ENCODE peak calls at places on chromosomes 4 and X, in four cellular contexts. D is cardiac muscle cell, F is GM12878, L is IMR-90. O is an unnamed sample.

GRCh38 chr4:157048248-157048647 is 27.7 kb upstream of the GLRB start:
- DNase-seq in F (no peak), D (no peak), L (peak; percentile 88), O (no peak)

GRCh38 chr4:80101086-80101767 is 28.2 kb upstream of the ANTXR2 start:
- DNase-seq in L (no peak), D (no peak), F (no peak), O (no peak)

GRCh38 chr4:56653461-56654237 is 27.4 kb downstream of the HOPX start:
- DNase-seq in D (no peak), L (no peak), F (no peak), O (peak; percentile 9)

GRCh38 chrX:138057883-138058282 is 492.0 kb downstream of the ZIC3 start:
- DNase-seq in D (no peak), L (no peak), F (no peak), O (no peak)

GRCh38 chr4:121462660-121463261 is 81.9 kb upstream of the QRFPR start:
- DNase-seq in D (peak; percentile 76), F (no peak), L (peak; percentile 61), O (peak; percentile 37)

GRCh38 chrX:54891573-54891972 is 29.1 kb upstream of the TRO start:
- DNase-seq in D (peak; percentile 30), L (peak; percentile 28), F (no peak), O (peak; percentile 37)

GRCh38 chrX:123835661-123836371 is 24.0 kb upstream of the XIAP start:
- DNase-seq in F (no peak), L (peak; percentile 70), D (no peak), O (no peak)

GRCh38 chr4:188658958-188659522 is 519.8 kb downstream of the TRIML1 start:
- DNase-seq in F (no peak), D (no peak), L (no peak), O (no peak)

GRCh38 chrX:39633293-39633692 is 464.5 kb downstream of the BCOR start:
- DNase-seq in L (no peak), D (no peak), F (no peak), O (no peak)

GRCh38 chr4:159271857-159272256 is 169.0 kb downstream of the RAPGEF2 start:
- DNase-seq in L (no peak), F (no peak), D (no peak), O (no peak)

GRCh38 chr4:91734682-91735081 is 569.1 kb upstream of the GRID2 start:
- DNase-seq in D (no peak), L (no peak), F (no peak), O (no peak)

GRCh38 chrX:1521459-1521956 is 15.5 kb downstream of the P2RY8 start:
- DNase-seq in D (no peak), F (peak; percentile 99), L (no peak), O (peak; percentile 87)

GRCh38 chr4:85842540-85842939 is 367.6 kb downstream of the ARHGAP24 start:
- DNase-seq in D (no peak), L (peak; percentile 20), F (no peak), O (no peak)

GRCh38 chrX:28549839-28550238 is 37.4 kb upstream of the IL1RAPL1 start:
- DNase-seq in D (no peak), L (no peak), F (no peak), O (no peak)

GRCh38 chrX:155774387-155774786 is 106.8 kb upstream of the VAMP7 start:
- DNase-seq in L (no peak), D (no peak), F (no peak), O (no peak)

GRCh38 chrX:147900349-147900748 is 11.4 kb upstream of the FMR1 start:
- DNase-seq in L (no peak), D (no peak), F (no peak), O (no peak)

GRCh38 chrX:16558489-16558888 is 91.5 kb upstream of the S100G start:
- DNase-seq in F (no peak), L (no peak), D (no peak), O (no peak)

GRCh38 chrX:50430917-50431316 is 39.7 kb downstream of the DGKK start:
- DNase-seq in D (no peak), F (no peak), L (no peak), O (no peak)

GRCh38 chrX:8987672-8988250 is 46.2 kb downstream of the FAM9B start:
- DNase-seq in D (no peak), F (no peak), L (no peak), O (peak; percentile 73)

GRCh38 chr4:28557755-28558154 is 1697.1 kb downstream of the STIM2 start:
- DNase-seq in L (peak; percentile 77), D (no peak), F (no peak), O (no peak)

GRCh38 chr4:140742838-140743193 is 13.4 kb downstream of the TBC1D9 start:
- DNase-seq in F (no peak), D (no peak), L (no peak), O (no peak)
- H3K4me1 ChIP-seq in F (peaks cover 25% of the 10 kb centered on the region), D (no peaks in the 10 kb centered on the region), L (peaks cover 8% of the 10 kb centered on the region), O (no peaks in the 10 kb centered on the region)

GRCh38 chrX:69522052-69522451 is 17.9 kb downstream of the NALF2 start:
- DNase-seq in L (no peak), F (no peak), D (no peak), O (no peak)

GRCh38 chrX:69524765-69525164 is 20.6 kb downstream of the NALF2 start:
- DNase-seq in D (no peak), F (no peak), L (no peak), O (no peak)

DNA sequence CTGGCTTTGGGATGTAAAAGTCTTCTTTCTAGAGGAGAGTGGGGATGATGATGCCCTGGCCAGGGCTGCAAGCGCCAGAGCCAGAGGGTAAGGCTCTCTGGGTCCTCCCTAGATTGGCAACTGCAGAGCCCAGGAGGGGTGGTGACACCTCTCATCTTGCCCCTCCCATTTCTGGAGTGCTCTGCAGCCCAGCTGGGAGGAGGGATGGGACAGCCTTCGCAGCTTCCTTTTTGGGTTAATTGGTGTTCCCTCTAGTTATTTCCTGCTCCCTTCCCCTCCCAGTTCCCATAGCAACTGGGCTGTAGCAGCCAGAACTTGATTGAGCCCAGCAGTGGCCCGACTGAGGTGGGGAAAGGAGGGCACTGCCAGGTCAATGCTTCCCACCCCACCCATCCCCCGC is 19.2 kb downstream of the NALF2 start:
- DNase-seq in F (no peak), D (no peak), L (no peak), O (no peak)
- H3K27ac ChIP-seq in F (no peak overlapping the region), D (no peak overlapping the region), L (no peak overlapping the region), O (no peak overlapping the region)

GRCh38 chrX:46502848-46503247 is 42.4 kb downstream of the ZNF674 start:
- DNase-seq in D (no peak), L (no peak), F (no peak), O (no peak)

DNA sequence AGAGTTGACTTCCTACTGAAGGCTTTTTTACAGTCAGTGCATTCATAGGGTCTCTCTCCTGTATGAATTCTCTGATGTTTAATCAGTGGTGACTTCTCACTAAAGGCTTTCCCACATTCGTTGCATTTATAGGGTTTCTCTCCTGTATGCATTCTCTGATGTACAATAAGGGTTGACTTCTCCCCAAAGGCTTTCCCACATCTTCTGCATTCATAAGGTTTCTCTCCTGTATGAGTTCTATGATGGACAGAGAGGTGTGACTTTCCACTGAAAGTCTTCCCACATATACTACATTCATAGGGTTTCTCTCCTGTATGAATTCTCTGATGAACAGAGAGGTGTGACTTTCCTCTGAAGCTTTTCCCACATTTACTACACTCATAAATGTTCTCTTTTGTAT is 45.2 kb downstream of the ZNF674 start:
- DNase-seq in D (no peak), L (no peak), F (no peak), O (no peak)
- H3K9me3 ChIP-seq in D (peaks cover 3% of the 10 kb centered on the region), L (peaks cover 32% of the 10 kb centered on the region), F (peaks cover 17% of the 10 kb centered on the region), O (no peaks in the 10 kb centered on the region)

DNA sequence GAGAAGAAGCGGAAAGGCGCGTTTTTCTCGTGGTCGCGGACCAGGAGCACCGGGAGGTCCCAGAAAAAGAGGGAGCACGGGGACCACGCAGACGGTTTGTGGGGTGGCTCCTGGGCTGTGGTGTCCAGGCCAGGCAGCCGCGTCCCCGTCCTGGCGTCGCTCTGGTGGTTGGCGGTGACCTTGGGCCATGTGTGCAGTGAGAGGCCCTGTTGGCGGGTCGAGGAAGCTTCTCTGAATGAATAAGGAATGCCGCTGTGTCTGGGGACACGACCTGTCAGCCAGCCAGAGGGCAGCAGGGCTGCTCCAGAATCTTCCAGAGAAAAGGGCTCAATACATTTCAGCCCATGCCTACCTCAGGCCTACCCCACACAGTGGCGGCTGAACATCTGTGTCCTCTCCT is 24.3 kb upstream of the HGFAC start:
- DNase-seq in F (no peak), D (no peak), L (no peak), O (no peak)
- H3K4me1 ChIP-seq in F (no peaks in the 10 kb centered on the region), D (no peaks in the 10 kb centered on the region), L (no peaks in the 10 kb centered on the region), O (no peaks in the 10 kb centered on the region)

DNA sequence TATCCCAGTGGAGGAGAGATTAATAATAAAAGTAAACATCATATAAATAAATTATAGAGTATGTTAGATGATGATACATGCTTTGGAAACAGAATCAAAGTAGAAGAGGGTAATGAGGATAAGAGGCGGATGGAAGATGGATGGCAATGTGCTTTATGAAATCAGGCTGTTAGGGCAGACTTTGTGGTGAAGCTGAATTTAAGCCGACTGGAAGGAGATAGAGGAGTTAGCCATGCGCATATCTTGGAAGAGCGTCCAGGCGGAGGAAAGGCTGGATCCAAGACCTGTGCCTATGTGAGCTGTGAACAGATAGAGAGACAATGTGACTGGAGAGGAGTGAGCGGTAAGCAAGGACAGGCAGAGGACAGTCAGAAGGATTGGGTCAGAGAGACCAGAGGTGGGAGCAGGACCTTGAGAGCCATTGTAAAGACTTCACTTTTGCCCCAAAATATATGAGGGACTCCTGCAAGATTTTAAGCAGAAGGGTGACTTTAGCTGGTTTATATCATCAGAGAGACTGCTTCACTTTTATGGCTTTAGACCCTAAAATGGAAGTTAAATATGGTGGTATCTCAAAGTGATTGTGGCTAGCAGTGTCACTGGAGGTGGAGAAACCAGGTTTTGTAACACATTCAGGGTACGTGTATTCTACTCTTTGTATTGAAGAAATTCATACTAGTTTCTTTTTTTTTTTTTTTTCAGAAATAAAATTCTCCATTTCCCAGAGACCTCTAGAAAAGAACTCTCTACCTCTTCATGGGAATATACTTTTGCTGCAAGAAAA is 74.7 kb upstream of the GUCY1A1 start:
- DNase-seq in D (no peak), F (no peak), L (no peak), O (no peak)
- H3K27ac ChIP-seq in D (no peak overlapping the region), F (no peak overlapping the region), L (peak overlapping the region; percentile 66), O (no peak overlapping the region)

GRCh38 chr4:11908205-11908604 is 479.5 kb upstream of the HS3ST1 start:
- DNase-seq in L (no peak), D (no peak), F (no peak), O (no peak)

GRCh38 chr4:11912886-11913285 is 484.2 kb upstream of the HS3ST1 start:
- DNase-seq in D (no peak), F (no peak), L (no peak), O (no peak)

GRCh38 chr4:11904991-11905760 is 476.5 kb upstream of the HS3ST1 start:
- DNase-seq in L (no peak), F (no peak), D (peak; percentile 7), O (no peak)

GRCh38 chr4:11910780-11911179 is 482.1 kb upstream of the HS3ST1 start:
- DNase-seq in F (no peak), L (no peak), D (no peak), O (no peak)

GRCh38 chr4:11908712-11909111 is 480.0 kb upstream of the HS3ST1 start:
- DNase-seq in D (no peak), F (no peak), L (no peak), O (no peak)
- H3K9me3 ChIP-seq in D (no peaks in the 10 kb centered on the region), F (no peaks in the 10 kb centered on the region), L (peaks cover 4% of the 10 kb centered on the region), O (no peaks in the 10 kb centered on the region)

O was measured in CD4-positive, alpha-beta memory T cell.